ENCODE peak calls at places on chromosomes 7 and 10, in four cellular contexts. Z is HepG2, L is HCT116, E is K562. N is an unnamed sample.

GRCh38 chr7:137970263-137970975 is 31.5 kb downstream of the CREB3L2 start:
- DNase-seq in E (no peak), L (no peak), Z (no peak), N (no peak)

GRCh38 chr10:96673318-96674099 is 46.8 kb downstream of the PIK3AP1 start:
- DNase-seq in E (no peak), Z (peak), L (no peak), N (no peak)

GRCh38 chr10:64760371-64760770 is 1239.2 kb downstream of the REEP3 start:
- DNase-seq in L (no peak), Z (no peak), E (no peak), N (no peak)

GRCh38 chr7:117859246-117859812 is 13.9 kb downstream of the CTTNBP2 start:
- DNase-seq in L (no peak), Z (no peak), E (no peak), N (no peak)

GRCh38 chr10:72263613-72264241 is 10.0 kb upstream of the DDIT4 start:
- DNase-seq in E (no peak), Z (peak), L (no peak), N (no peak)

GRCh38 chr10:19811517-19811916 is 4.7 kb upstream of the PLXDC2 start:
- DNase-seq in L (no peak), E (no peak), Z (peak), N (peak)

GRCh38 chr7:27262121-27262520 is 19.5 kb downstream of the EVX1 start:
- DNase-seq in E (no peak), L (no peak), Z (no peak), N (no peak)

GRCh38 chr7:21636694-21637093 is 93.9 kb downstream of the DNAH11 start:
- DNase-seq in L (no peak), E (no peak), Z (no peak), N (no peak)

GRCh38 chr7:70193514-70193913 is 595.2 kb downstream of the AUTS2 start:
- DNase-seq in E (no peak), L (no peak), Z (no peak), N (peak)

GRCh38 chr10:131698986-131699385 is 201.8 kb upstream of the PPP2R2D start:
- DNase-seq in L (no peak), Z (no peak), E (no peak), N (no peak)

GRCh38 chr10:43940898-43941777 is 292.5 kb upstream of the ZNF32 start:
- DNase-seq in L (no peak), E (no peak), Z (no peak), N (no peak)

GRCh38 chr7:37729160-37729559 is 45.6 kb downstream of the GPR141 start:
- DNase-seq in L (no peak), E (no peak), Z (no peak), N (no peak)

GRCh38 chr7:51430480-51431086 is 114.0 kb upstream of the COBL start:
- DNase-seq in L (peak), Z (peak), E (peak), N (peak)
- TF ChIP-seq ELF1 in L (no peak), Z (no peak), E (no peak), N (no peak)

GRCh38 chr10:76543655-76544054 is 1094.0 kb downstream of the KCNMA1 start:
- DNase-seq in E (no peak), L (no peak), Z (no peak), N (no peak)
- TF ChIP-seq ELF1 in E (no peak), L (no peak), Z (no peak), N (no peak)

GRCh38 chr10:1256139-1256720 is 200.0 kb downstream of the WDR37 start:
- DNase-seq in E (no peak), Z (no peak), L (no peak), N (no peak)

GRCh38 chr10:1255166-1255565 is 199.0 kb downstream of the WDR37 start:
- DNase-seq in L (no peak), E (no peak), Z (no peak), N (no peak)

GRCh38 chr10:1257226-1257625 is 201.0 kb downstream of the WDR37 start:
- DNase-seq in E (no peak), L (no peak), Z (no peak), N (no peak)

GRCh38 chr10:1253476-1254353 is 197.5 kb downstream of the WDR37 start:
- DNase-seq in L (no peak), E (no peak), Z (no peak), N (no peak)

DNA sequence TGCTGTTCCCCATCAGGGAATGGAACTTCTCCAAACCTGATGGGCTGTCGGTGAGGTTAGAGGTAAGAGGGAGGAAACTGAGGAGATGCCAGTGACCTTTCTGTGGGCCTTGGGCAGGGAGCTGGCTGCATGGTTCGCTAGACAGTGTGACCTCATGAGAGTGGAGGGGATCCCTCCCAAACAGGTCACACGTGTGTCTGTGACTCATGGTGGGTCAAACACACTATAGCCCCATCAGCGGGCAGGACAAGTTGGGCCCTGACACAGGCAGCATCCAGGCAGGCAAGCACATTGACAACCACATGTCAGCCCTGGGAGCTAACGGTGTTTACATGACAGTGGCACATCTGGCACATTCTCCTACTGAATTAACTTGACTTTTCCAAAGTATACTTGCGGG is 199.4 kb downstream of the WDR37 start:
- DNase-seq in L (no peak), E (no peak), Z (no peak), N (no peak)
- TF ChIP-seq ELF1 in L (no peak), E (no peak), Z (no peak), N (no peak)

GRCh38 chr10:76035728-76036409 is 604.4 kb downstream of the LRMDA start:
- DNase-seq in L (no peak), Z (no peak), E (no peak), N (peak)

GRCh38 chr10:76036962-76037361 is 605.5 kb downstream of the LRMDA start:
- DNase-seq in Z (peak), E (no peak), L (no peak), N (no peak)

GRCh38 chr10:76035010-76035727 is 603.7 kb downstream of the LRMDA start:
- DNase-seq in E (no peak), Z (no peak), L (no peak), N (peak)

GRCh38 chr10:76037531-76037930 is 606.1 kb downstream of the LRMDA start:
- DNase-seq in E (no peak), Z (no peak), L (no peak), N (no peak)

GRCh38 chr10:76036410-76036940 is 605.1 kb downstream of the LRMDA start:
- DNase-seq in E (peak), L (peak), Z (no peak), N (peak)
- TF ChIP-seq ELF1 in E (no peak), L (no peak), Z (peak), N (no peak)

N was measured in SK-N-SH.